ENCODE peak calls at places on chromosomes 16 and 17, in ten cellular contexts. One of them, this sample, is unnamed.

GRCh38 chr16:27724491-27724878 is 174.5 kb downstream of the KATNIP start:
- DNase-seq in kidney glomerular epithelial cell: no peak
- DNase-seq in GM10248: no peak
- DNase-seq in NCI-H69: peak; percentile 18
- DNase-seq in endothelial cell: no peak
- DNase-seq in AG10803: peak; percentile 50
- DNase-seq in stromal cell of bone marrow: no peak
- DNase-seq in naive B cell: no peak
- DNase-seq in stimulated activated CD8-positive, alpha-beta memory T cell treated with anti-CD3 and anti-CD28 coated beads, Interleukin-12 subunit alpha, Interleukin-12 subunit beta, amount 100 ng/mL, for 1 hour: no peak
- DNase-seq in adipocyte: no peak
- DNase-seq in this sample: no peak

GRCh38 chr17:29615492-29616299 is 7.0 kb downstream of the CORO6 start:
- DNase-seq in kidney glomerular epithelial cell: peak; percentile 41
- DNase-seq in GM10248: peak; percentile 92
- DNase-seq in NCI-H69: peak; percentile 92
- DNase-seq in endothelial cell: peak; percentile 82
- DNase-seq in AG10803: peak; percentile 78
- DNase-seq in stromal cell of bone marrow: no peak
- DNase-seq in naive B cell: peak; percentile 81
- DNase-seq in stimulated activated CD8-positive, alpha-beta memory T cell treated with anti-CD3 and anti-CD28 coated beads, Interleukin-12 subunit alpha, Interleukin-12 subunit beta, amount 100 ng/mL, for 1 hour: peak; percentile 72
- DNase-seq in adipocyte: peak; percentile 97
- DNase-seq in this sample: peak; percentile 94

GRCh38 chr17:7216242-7217112 is 3.2 kb downstream of the DLG4 start:
- DNase-seq in kidney glomerular epithelial cell: no peak
- DNase-seq in GM10248: no peak
- DNase-seq in NCI-H69: no peak
- DNase-seq in endothelial cell: no peak
- DNase-seq in AG10803: no peak
- DNase-seq in stromal cell of bone marrow: no peak
- DNase-seq in naive B cell: no peak
- DNase-seq in stimulated activated CD8-positive, alpha-beta memory T cell treated with anti-CD3 and anti-CD28 coated beads, Interleukin-12 subunit alpha, Interleukin-12 subunit beta, amount 100 ng/mL, for 1 hour: no peak
- DNase-seq in adipocyte: peak; percentile 13
- DNase-seq in this sample: no peak

GRCh38 chr17:27338536-27338985 is 44.6 kb downstream of the WSB1 start:
- DNase-seq in kidney glomerular epithelial cell: no peak
- DNase-seq in GM10248: peak; percentile 40
- DNase-seq in NCI-H69: no peak
- DNase-seq in endothelial cell: no peak
- DNase-seq in AG10803: no peak
- DNase-seq in stromal cell of bone marrow: no peak
- DNase-seq in naive B cell: no peak
- DNase-seq in stimulated activated CD8-positive, alpha-beta memory T cell treated with anti-CD3 and anti-CD28 coated beads, Interleukin-12 subunit alpha, Interleukin-12 subunit beta, amount 100 ng/mL, for 1 hour: no peak
- DNase-seq in adipocyte: no peak
- DNase-seq in this sample: no peak

GRCh38 chr16:48081656-48082055 is 74.1 kb downstream of the ABCC12 start:
- DNase-seq in kidney glomerular epithelial cell: peak; percentile 55
- DNase-seq in GM10248: no peak
- DNase-seq in NCI-H69: no peak
- DNase-seq in endothelial cell: no peak
- DNase-seq in AG10803: peak; percentile 89
- DNase-seq in stromal cell of bone marrow: peak; percentile 91
- DNase-seq in naive B cell: no peak
- DNase-seq in stimulated activated CD8-positive, alpha-beta memory T cell treated with anti-CD3 and anti-CD28 coated beads, Interleukin-12 subunit alpha, Interleukin-12 subunit beta, amount 100 ng/mL, for 1 hour: no peak
- DNase-seq in adipocyte: peak; percentile 67
- DNase-seq in this sample: no peak

GRCh38 chr16:85722066-85722465 is 28.8 kb downstream of the C16orf74 start:
- DNase-seq in kidney glomerular epithelial cell: no peak
- DNase-seq in GM10248: no peak
- DNase-seq in NCI-H69: peak; percentile 89
- DNase-seq in endothelial cell: no peak
- DNase-seq in AG10803: no peak
- DNase-seq in stromal cell of bone marrow: no peak
- DNase-seq in naive B cell: no peak
- DNase-seq in stimulated activated CD8-positive, alpha-beta memory T cell treated with anti-CD3 and anti-CD28 coated beads, Interleukin-12 subunit alpha, Interleukin-12 subunit beta, amount 100 ng/mL, for 1 hour: no peak
- DNase-seq in adipocyte: no peak
- DNase-seq in this sample: no peak

GRCh38 chr17:46782250-46782953 is 36.1 kb downstream of the WNT3 start:
- DNase-seq in kidney glomerular epithelial cell: no peak
- DNase-seq in GM10248: peak; percentile 66
- DNase-seq in NCI-H69: peak; percentile 46
- DNase-seq in endothelial cell: peak; percentile 65
- DNase-seq in AG10803: no peak
- DNase-seq in stromal cell of bone marrow: no peak
- DNase-seq in naive B cell: peak; percentile 19
- DNase-seq in stimulated activated CD8-positive, alpha-beta memory T cell treated with anti-CD3 and anti-CD28 coated beads, Interleukin-12 subunit alpha, Interleukin-12 subunit beta, amount 100 ng/mL, for 1 hour: no peak
- DNase-seq in adipocyte: no peak
- DNase-seq in this sample: peak; percentile 54

GRCh38 chr16:27963471-27963965 is 100.0 kb downstream of the GSG1L start:
- DNase-seq in kidney glomerular epithelial cell: no peak
- DNase-seq in GM10248: no peak
- DNase-seq in NCI-H69: no peak
- DNase-seq in endothelial cell: no peak
- DNase-seq in AG10803: no peak
- DNase-seq in stromal cell of bone marrow: no peak
- DNase-seq in naive B cell: no peak
- DNase-seq in stimulated activated CD8-positive, alpha-beta memory T cell treated with anti-CD3 and anti-CD28 coated beads, Interleukin-12 subunit alpha, Interleukin-12 subunit beta, amount 100 ng/mL, for 1 hour: no peak
- DNase-seq in adipocyte: no peak
- DNase-seq in this sample: no peak

GRCh38 chr17:78359216-78359935 is 501 bp downstream of the SOCS3 start:
- DNase-seq in kidney glomerular epithelial cell: no peak
- DNase-seq in GM10248: no peak
- DNase-seq in NCI-H69: peak; percentile 71
- DNase-seq in endothelial cell: peak; percentile 54
- DNase-seq in AG10803: no peak
- DNase-seq in stromal cell of bone marrow: no peak
- DNase-seq in naive B cell: no peak
- DNase-seq in stimulated activated CD8-positive, alpha-beta memory T cell treated with anti-CD3 and anti-CD28 coated beads, Interleukin-12 subunit alpha, Interleukin-12 subunit beta, amount 100 ng/mL, for 1 hour: no peak
- DNase-seq in adipocyte: peak; percentile 60
- DNase-seq in this sample: peak; percentile 78

GRCh38 chr17:7391307-7391706 is 3.0 kb downstream of the PLSCR3 start:
- DNase-seq in kidney glomerular epithelial cell: no peak
- DNase-seq in GM10248: no peak
- DNase-seq in NCI-H69: no peak
- DNase-seq in endothelial cell: no peak
- DNase-seq in AG10803: no peak
- DNase-seq in stromal cell of bone marrow: no peak
- DNase-seq in naive B cell: no peak
- DNase-seq in stimulated activated CD8-positive, alpha-beta memory T cell treated with anti-CD3 and anti-CD28 coated beads, Interleukin-12 subunit alpha, Interleukin-12 subunit beta, amount 100 ng/mL, for 1 hour: no peak
- DNase-seq in adipocyte: no peak
- DNase-seq in this sample: no peak

GRCh38 chr17:50203086-50203485 is 1.7 kb upstream of the COL1A1 start:
- DNase-seq in kidney glomerular epithelial cell: no peak
- DNase-seq in GM10248: no peak
- DNase-seq in NCI-H69: peak; percentile 43
- DNase-seq in endothelial cell: no peak
- DNase-seq in AG10803: peak; percentile 94
- DNase-seq in stromal cell of bone marrow: no peak
- DNase-seq in naive B cell: no peak
- DNase-seq in stimulated activated CD8-positive, alpha-beta memory T cell treated with anti-CD3 and anti-CD28 coated beads, Interleukin-12 subunit alpha, Interleukin-12 subunit beta, amount 100 ng/mL, for 1 hour: no peak
- DNase-seq in adipocyte: peak; percentile 88
- DNase-seq in this sample: peak; percentile 24

GRCh38 chr16:51392651-51393187 is 241.6 kb upstream of the SALL1 start:
- DNase-seq in kidney glomerular epithelial cell: no peak
- DNase-seq in GM10248: no peak
- DNase-seq in NCI-H69: no peak
- DNase-seq in endothelial cell: no peak
- DNase-seq in AG10803: peak; percentile 92
- DNase-seq in stromal cell of bone marrow: peak; percentile 31
- DNase-seq in naive B cell: no peak
- DNase-seq in stimulated activated CD8-positive, alpha-beta memory T cell treated with anti-CD3 and anti-CD28 coated beads, Interleukin-12 subunit alpha, Interleukin-12 subunit beta, amount 100 ng/mL, for 1 hour: no peak
- DNase-seq in adipocyte: peak; percentile 76
- DNase-seq in this sample: no peak

GRCh38 chr17:28747046-28747691 is 3.4 kb downstream of the TRAF4 start:
- DNase-seq in kidney glomerular epithelial cell: no peak
- DNase-seq in GM10248: no peak
- DNase-seq in NCI-H69: peak; percentile 51
- DNase-seq in endothelial cell: no peak
- DNase-seq in AG10803: no peak
- DNase-seq in stromal cell of bone marrow: no peak
- DNase-seq in naive B cell: no peak
- DNase-seq in stimulated activated CD8-positive, alpha-beta memory T cell treated with anti-CD3 and anti-CD28 coated beads, Interleukin-12 subunit alpha, Interleukin-12 subunit beta, amount 100 ng/mL, for 1 hour: no peak
- DNase-seq in adipocyte: no peak
- DNase-seq in this sample: peak; percentile 72

GRCh38 chr17:4365628-4366311 is 705 bp downstream of the UBE2G1 start:
- DNase-seq in kidney glomerular epithelial cell: no peak
- DNase-seq in GM10248: no peak
- DNase-seq in NCI-H69: peak; percentile 63
- DNase-seq in endothelial cell: peak; percentile 53
- DNase-seq in AG10803: no peak
- DNase-seq in stromal cell of bone marrow: no peak
- DNase-seq in naive B cell: no peak
- DNase-seq in stimulated activated CD8-positive, alpha-beta memory T cell treated with anti-CD3 and anti-CD28 coated beads, Interleukin-12 subunit alpha, Interleukin-12 subunit beta, amount 100 ng/mL, for 1 hour: no peak
- DNase-seq in adipocyte: peak; percentile 66
- DNase-seq in this sample: peak; percentile 78

GRCh38 chr17:75511610-75512575 is 3.4 kb downstream of the CASKIN2 start:
- DNase-seq in kidney glomerular epithelial cell: no peak
- DNase-seq in GM10248: no peak
- DNase-seq in NCI-H69: peak; percentile 22
- DNase-seq in endothelial cell: no peak
- DNase-seq in AG10803: no peak
- DNase-seq in stromal cell of bone marrow: no peak
- DNase-seq in naive B cell: no peak
- DNase-seq in stimulated activated CD8-positive, alpha-beta memory T cell treated with anti-CD3 and anti-CD28 coated beads, Interleukin-12 subunit alpha, Interleukin-12 subunit beta, amount 100 ng/mL, for 1 hour: no peak
- DNase-seq in adipocyte: no peak
- DNase-seq in this sample: peak; percentile 66

GRCh38 chr16:2337431-2338296 is 2.9 kb downstream of the ABCA3 start:
- DNase-seq in kidney glomerular epithelial cell: no peak
- DNase-seq in GM10248: no peak
- DNase-seq in NCI-H69: peak; percentile 49
- DNase-seq in endothelial cell: no peak
- DNase-seq in AG10803: no peak
- DNase-seq in stromal cell of bone marrow: no peak
- DNase-seq in naive B cell: no peak
- DNase-seq in stimulated activated CD8-positive, alpha-beta memory T cell treated with anti-CD3 and anti-CD28 coated beads, Interleukin-12 subunit alpha, Interleukin-12 subunit beta, amount 100 ng/mL, for 1 hour: no peak
- DNase-seq in adipocyte: no peak
- DNase-seq in this sample: no peak

GRCh38 chr16:56438042-56438441 is 12.7 kb upstream of the AMFR start:
- DNase-seq in kidney glomerular epithelial cell: no peak
- DNase-seq in GM10248: no peak
- DNase-seq in NCI-H69: no peak
- DNase-seq in endothelial cell: no peak
- DNase-seq in AG10803: no peak
- DNase-seq in stromal cell of bone marrow: no peak
- DNase-seq in naive B cell: no peak
- DNase-seq in stimulated activated CD8-positive, alpha-beta memory T cell treated with anti-CD3 and anti-CD28 coated beads, Interleukin-12 subunit alpha, Interleukin-12 subunit beta, amount 100 ng/mL, for 1 hour: no peak
- DNase-seq in adipocyte: no peak
- DNase-seq in this sample: no peak

GRCh38 chr17:61478790-61479492 is 26.7 kb downstream of the TBX4 start:
- DNase-seq in kidney glomerular epithelial cell: no peak
- DNase-seq in GM10248: no peak
- DNase-seq in NCI-H69: no peak
- DNase-seq in endothelial cell: no peak
- DNase-seq in AG10803: no peak
- DNase-seq in stromal cell of bone marrow: no peak
- DNase-seq in naive B cell: no peak
- DNase-seq in stimulated activated CD8-positive, alpha-beta memory T cell treated with anti-CD3 and anti-CD28 coated beads, Interleukin-12 subunit alpha, Interleukin-12 subunit beta, amount 100 ng/mL, for 1 hour: no peak
- DNase-seq in adipocyte: no peak
- DNase-seq in this sample: no peak

GRCh38 chr17:71438631-71439146 is 682.1 kb upstream of the SOX9 start:
- DNase-seq in kidney glomerular epithelial cell: peak; percentile 94
- DNase-seq in GM10248: no peak
- DNase-seq in NCI-H69: peak; percentile 97
- DNase-seq in endothelial cell: no peak
- DNase-seq in AG10803: peak; percentile 93
- DNase-seq in stromal cell of bone marrow: peak; percentile 88
- DNase-seq in naive B cell: no peak
- DNase-seq in stimulated activated CD8-positive, alpha-beta memory T cell treated with anti-CD3 and anti-CD28 coated beads, Interleukin-12 subunit alpha, Interleukin-12 subunit beta, amount 100 ng/mL, for 1 hour: no peak
- DNase-seq in adipocyte: peak; percentile 89
- DNase-seq in this sample: peak; percentile 80

GRCh38 chr17:18076941-18077340 is 10.8 kb upstream of the DRG2 start:
- DNase-seq in kidney glomerular epithelial cell: no peak
- DNase-seq in GM10248: no peak
- DNase-seq in NCI-H69: no peak
- DNase-seq in endothelial cell: no peak
- DNase-seq in AG10803: peak; percentile 18
- DNase-seq in stromal cell of bone marrow: no peak
- DNase-seq in naive B cell: no peak
- DNase-seq in stimulated activated CD8-positive, alpha-beta memory T cell treated with anti-CD3 and anti-CD28 coated beads, Interleukin-12 subunit alpha, Interleukin-12 subunit beta, amount 100 ng/mL, for 1 hour: no peak
- DNase-seq in adipocyte: no peak
- DNase-seq in this sample: no peak

GRCh38 chr17:69949931-69950330 is 125.1 kb upstream of the KCNJ16 start:
- DNase-seq in kidney glomerular epithelial cell: no peak
- DNase-seq in GM10248: no peak
- DNase-seq in NCI-H69: no peak
- DNase-seq in endothelial cell: no peak
- DNase-seq in AG10803: no peak
- DNase-seq in stromal cell of bone marrow: no peak
- DNase-seq in naive B cell: no peak
- DNase-seq in stimulated activated CD8-positive, alpha-beta memory T cell treated with anti-CD3 and anti-CD28 coated beads, Interleukin-12 subunit alpha, Interleukin-12 subunit beta, amount 100 ng/mL, for 1 hour: no peak
- DNase-seq in adipocyte: no peak
- DNase-seq in this sample: peak; percentile 8

GRCh38 chr17:15255713-15256454 is 9.2 kb downstream of the PMP22 start:
- DNase-seq in kidney glomerular epithelial cell: peak; percentile 4
- DNase-seq in GM10248: no peak
- DNase-seq in NCI-H69: no peak
- DNase-seq in endothelial cell: no peak
- DNase-seq in AG10803: peak; percentile 73
- DNase-seq in stromal cell of bone marrow: no peak
- DNase-seq in naive B cell: no peak
- DNase-seq in stimulated activated CD8-positive, alpha-beta memory T cell treated with anti-CD3 and anti-CD28 coated beads, Interleukin-12 subunit alpha, Interleukin-12 subunit beta, amount 100 ng/mL, for 1 hour: no peak
- DNase-seq in adipocyte: no peak
- DNase-seq in this sample: peak; percentile 26

GRCh38 chr16:66662445-66663194 is 33.9 kb downstream of the CMTM4 start:
- DNase-seq in kidney glomerular epithelial cell: no peak
- DNase-seq in GM10248: no peak
- DNase-seq in NCI-H69: peak; percentile 22
- DNase-seq in endothelial cell: no peak
- DNase-seq in AG10803: peak; percentile 43
- DNase-seq in stromal cell of bone marrow: peak; percentile 29
- DNase-seq in naive B cell: no peak
- DNase-seq in stimulated activated CD8-positive, alpha-beta memory T cell treated with anti-CD3 and anti-CD28 coated beads, Interleukin-12 subunit alpha, Interleukin-12 subunit beta, amount 100 ng/mL, for 1 hour: no peak
- DNase-seq in adipocyte: peak; percentile 76
- DNase-seq in this sample: peak; percentile 38

GRCh38 chr17:48429156-48429555 is 858 bp downstream of the SKAP1 start:
- DNase-seq in kidney glomerular epithelial cell: no peak
- DNase-seq in GM10248: no peak
- DNase-seq in NCI-H69: peak; percentile 35
- DNase-seq in endothelial cell: no peak
- DNase-seq in AG10803: no peak
- DNase-seq in stromal cell of bone marrow: no peak
- DNase-seq in naive B cell: no peak
- DNase-seq in stimulated activated CD8-positive, alpha-beta memory T cell treated with anti-CD3 and anti-CD28 coated beads, Interleukin-12 subunit alpha, Interleukin-12 subunit beta, amount 100 ng/mL, for 1 hour: no peak
- DNase-seq in adipocyte: no peak
- DNase-seq in this sample: no peak

GRCh38 chr17:1264196-1264595 is 6.0 kb upstream of the BHLHA9 start:
- DNase-seq in kidney glomerular epithelial cell: no peak
- DNase-seq in GM10248: no peak
- DNase-seq in NCI-H69: no peak
- DNase-seq in endothelial cell: no peak
- DNase-seq in AG10803: no peak
- DNase-seq in stromal cell of bone marrow: no peak
- DNase-seq in naive B cell: no peak
- DNase-seq in stimulated activated CD8-positive, alpha-beta memory T cell treated with anti-CD3 and anti-CD28 coated beads, Interleukin-12 subunit alpha, Interleukin-12 subunit beta, amount 100 ng/mL, for 1 hour: no peak
- DNase-seq in adipocyte: no peak
- DNase-seq in this sample: peak; percentile 85